ENCODE peak calls at places on chromosomes 13 and 19, in four cellular contexts. W is body of pancreas, B is astrocyte of the spinal cord, L is lower lobe of right lung. C is an unnamed sample.

GRCh38 chr13:23778007-23778687 is 111.1 kb downstream of the MIPEP start:
- DNase-seq in W (no peak), B (no peak), L (no peak), C (peak)

GRCh38 chr13:29746167-29746677 is 104.2 kb downstream of the UBL3 start:
- DNase-seq in W (no peak), B (no peak), L (no peak), C (no peak)

GRCh38 chr19:46133101-46133627 is 8.7 kb upstream of the IGFL3 start:
- DNase-seq in W (peak), B (peak), L (no peak), C (peak)

GRCh38 chr13:102295316-102296048 is 106.4 kb downstream of the FGF14 start:
- DNase-seq in W (no peak), B (peak), L (no peak), C (peak)

GRCh38 chr19:46493236-46494114 is 2.2 kb downstream of the PNMA8B start:
- DNase-seq in W (no peak), B (no peak), L (peak), C (no peak)

GRCh38 chr19:9735986-9736385 is 32.6 kb downstream of the ZNF846 start:
- DNase-seq in W (no peak), B (no peak), L (no peak), C (no peak)

GRCh38 chr19:38693380-38694223 is 46.2 kb downstream of the ACTN4 start:
- DNase-seq in W (peak), B (peak), L (no peak), C (peak)

GRCh38 chr13:40388617-40389016 is 277.8 kb downstream of the FOXO1 start:
- DNase-seq in W (no peak), B (no peak), L (no peak), C (no peak)

GRCh38 chr13:35720690-35721554 is 244.4 kb upstream of the MAB21L1 start:
- DNase-seq in W (peak), B (peak), L (peak), C (peak)

GRCh38 chr13:77222909-77223308 is 104.0 kb downstream of the MYCBP2 start:
- DNase-seq in W (no peak), B (no peak), L (no peak), C (no peak)

GRCh38 chr13:48514776-48515175 is 18.1 kb downstream of the RCBTB2 start:
- DNase-seq in W (no peak), B (no peak), L (no peak), C (no peak)

GRCh38 chr19:47427241-47428176 is 8.2 kb upstream of the MEIS3 start:
- DNase-seq in W (peak), B (peak), L (peak), C (peak)

GRCh38 chr19:23075031-23075733 is 41.6 kb upstream of the ZNF730 start:
- DNase-seq in W (peak), B (peak), L (peak), C (peak)

GRCh38 chr19:34229721-34230120 is 24.6 kb upstream of the GARRE1 start:
- DNase-seq in W (no peak), B (no peak), L (no peak), C (no peak)

GRCh38 chr19:35088514-35088913 is 27.1 kb upstream of the FXYD3 start:
- DNase-seq in W (no peak), B (peak), L (no peak), C (peak)

GRCh38 chr13:99984134-99984462 is 2.5 kb downstream of the ZIC2 start:
- DNase-seq in W (no peak), B (no peak), L (no peak), C (no peak)

GRCh38 chr19:17441241-17442135 is 7.0 kb downstream of the TMEM221 start:
- DNase-seq in W (peak), B (peak), L (no peak), C (peak)

GRCh38 chr19:14059093-14059480 is 2.8 kb downstream of the PALM3 start:
- DNase-seq in W (no peak), B (no peak), L (no peak), C (no peak)

GRCh38 chr13:46057251-46058015 is 4.9 kb upstream of the ZC3H13 start:
- DNase-seq in W (no peak), B (no peak), L (no peak), C (peak)

GRCh38 chr19:48194041-48194871 is 23.8 kb downstream of the ZSWIM9 start:
- DNase-seq in W (peak), B (no peak), L (no peak), C (no peak)

GRCh38 chr19:10230904-10231623 is at the start of gene S1PR2:
- DNase-seq in W (peak), B (peak), L (peak), C (peak)

GRCh38 chr19:2235026-2235395 is 1.1 kb downstream of the PLEKHJ1 start:
- DNase-seq in W (no peak), B (no peak), L (no peak), C (no peak)

GRCh38 chr13:90686438-90686837 is 661.0 kb upstream of the MIR17HG start:
- DNase-seq in W (no peak), B (peak), L (no peak), C (peak)

DNA sequence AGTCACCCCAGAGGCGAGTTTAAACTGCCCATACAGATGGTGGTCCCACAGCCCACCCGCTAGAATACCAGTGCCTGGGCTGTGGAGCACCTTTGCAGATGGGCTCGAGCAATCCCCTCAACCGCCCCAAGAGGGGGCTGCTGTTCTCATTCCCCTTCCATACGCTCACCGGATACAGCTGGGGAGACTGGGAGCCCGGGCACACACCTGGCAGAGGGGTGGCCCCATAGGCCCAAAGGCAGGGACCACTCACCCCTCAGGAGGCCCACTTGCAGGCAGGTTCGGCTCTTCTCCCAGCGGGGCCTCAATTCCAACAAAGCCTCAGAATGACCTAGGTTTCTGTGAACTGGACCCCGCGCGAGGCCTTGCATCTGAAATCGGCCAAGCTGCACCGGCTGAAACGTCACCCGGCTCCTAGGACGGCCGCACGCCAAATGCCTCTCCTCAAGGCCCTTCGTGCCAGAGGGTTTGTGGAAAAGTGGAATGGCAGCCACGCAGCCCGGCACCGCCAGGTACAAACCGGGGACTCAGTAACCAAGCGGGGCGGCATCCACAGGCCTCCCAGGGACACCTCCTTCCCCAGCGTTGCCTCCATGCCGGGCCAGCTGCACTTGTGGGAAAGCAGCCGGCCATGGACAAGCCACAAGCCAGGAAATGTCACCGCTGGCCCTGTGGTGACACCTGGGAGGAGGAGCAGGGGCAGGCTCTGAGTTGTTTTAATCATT is 18.7 kb downstream of the MLLT1 start:
- DNase-seq in W (peak), B (no peak), L (no peak), C (peak)
- TF ChIP-seq CTCF in W (peak), B (peak), L (peak), C (peak)

DNA sequence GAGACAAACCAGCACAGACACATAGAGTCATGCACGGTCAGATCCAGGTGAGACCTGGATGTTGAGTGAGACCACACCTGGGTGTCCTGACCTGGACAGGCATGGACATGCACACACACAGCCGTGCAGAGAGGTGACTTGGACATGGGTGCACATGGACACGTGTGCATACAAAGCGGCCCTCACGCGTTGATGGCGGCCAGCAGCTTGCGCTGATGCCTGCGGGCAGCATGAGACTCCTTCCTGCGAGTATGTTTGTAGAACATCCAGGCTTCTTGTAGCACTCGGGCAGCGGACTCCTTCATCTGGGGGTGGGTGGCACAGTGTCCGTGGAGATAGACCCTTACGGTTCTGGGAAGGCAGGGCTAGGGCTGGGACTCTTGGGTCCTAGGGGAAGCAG is 11.5 kb downstream of the KCNN4 start:
- DNase-seq in W (no peak), B (no peak), L (peak), C (no peak)
- H3K4me3 ChIP-seq in W (no peak), B (no peak), L (no peak), C (no peak)

DNA sequence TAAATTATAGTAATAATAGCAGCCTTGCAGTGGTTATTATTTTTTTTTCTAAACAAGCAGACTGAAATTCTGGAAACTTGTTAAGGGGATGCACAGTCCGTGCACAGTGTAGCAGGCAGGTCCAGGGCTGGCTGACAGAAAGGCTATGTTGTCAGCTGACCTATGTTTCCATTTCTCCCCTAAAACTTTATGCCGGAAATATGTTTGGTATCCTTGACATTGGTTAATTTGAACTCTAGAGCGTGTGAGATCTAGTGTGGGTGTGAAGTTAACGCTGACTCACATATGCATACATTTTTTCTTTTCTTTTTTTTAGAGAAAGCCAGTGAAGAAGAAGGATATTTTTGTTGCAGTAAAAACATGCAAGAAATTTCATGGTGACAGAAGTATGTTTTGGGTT is 76.6 kb downstream of the B3GLCT start:
- DNase-seq in W (no peak), B (no peak), L (no peak), C (no peak)
- TF ChIP-seq CTCF in W (no peak), B (no peak), L (no peak), C (no peak)

GRCh38 chr19:50818859-50819472 is 4.6 kb downstream of the KLK1 start:
- DNase-seq in W (peak), B (no peak), L (no peak), C (no peak)

GRCh38 chr19:50819636-50820035 is 4.0 kb downstream of the KLK1 start:
- DNase-seq in W (peak), B (no peak), L (no peak), C (no peak)

GRCh38 chr19:50820549-50821247 is 2.9 kb downstream of the KLK1 start:
- DNase-seq in W (peak), B (no peak), L (no peak), C (no peak)

GRCh38 chr19:50820086-50820485 is 3.5 kb downstream of the KLK1 start:
- DNase-seq in W (peak), B (no peak), L (no peak), C (no peak)

GRCh38 chr19:50817941-50818858 is 5.4 kb downstream of the KLK1 start:
- DNase-seq in W (peak), B (no peak), L (peak), C (peak)
- H3K4me3 ChIP-seq in W (no peak), B (peak), L (peak), C (peak)

DNA sequence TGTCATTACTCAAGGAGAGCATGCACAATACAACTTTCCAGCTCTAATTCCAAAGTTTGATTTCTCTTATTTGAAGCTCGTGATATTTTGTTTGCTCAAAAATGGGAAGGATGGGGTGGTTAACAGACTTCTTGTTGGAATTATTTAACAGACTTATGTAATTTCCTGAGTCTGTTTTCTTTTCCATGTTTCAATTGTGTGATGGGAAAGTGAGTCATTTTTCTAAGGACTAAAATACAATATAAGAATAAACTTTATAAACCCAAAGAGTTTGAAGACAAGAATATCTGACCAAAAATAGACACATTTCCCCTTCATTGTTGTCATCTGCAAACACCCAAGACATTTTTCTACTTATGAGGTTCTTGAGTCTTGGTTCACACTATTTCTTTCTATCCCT is 211.8 kb upstream of the SLITRK5 start:
- DNase-seq in W (no peak), B (peak), L (no peak), C (no peak)
- TF ChIP-seq CTCF in W (no peak), B (no peak), L (no peak), C (no peak)

GRCh38 chr19:50557009-50557613 is 11.1 kb downstream of the LRRC4B start:
- DNase-seq in W (no peak), B (no peak), L (no peak), C (no peak)
- H3K4me3 ChIP-seq in W (no peak), B (no peak), L (peak), C (no peak)

GRCh38 chr13:26629260-26629659 is 71.8 kb downstream of the WASF3 start:
- DNase-seq in W (no peak), B (no peak), L (no peak), C (peak)
- TF ChIP-seq CTCF in W (no peak), B (no peak), L (no peak), C (peak)

GRCh38 chr19:55304980-55305379 is 20.2 kb downstream of the TMEM150B start:
- DNase-seq in W (no peak), B (no peak), L (no peak), C (no peak)

GRCh38 chr19:55305983-55306562 is 19.1 kb downstream of the TMEM150B start:
- DNase-seq in W (no peak), B (no peak), L (no peak), C (no peak)

GRCh38 chr19:55308281-55308680 is 16.9 kb downstream of the TMEM150B start:
- DNase-seq in W (no peak), B (no peak), L (no peak), C (no peak)

GRCh38 chr19:55305491-55305890 is 19.6 kb downstream of the TMEM150B start:
- DNase-seq in W (peak), B (no peak), L (no peak), C (no peak)

GRCh38 chr19:55306712-55307111 is 18.4 kb downstream of the TMEM150B start:
- DNase-seq in W (no peak), B (no peak), L (no peak), C (no peak)
- H3K4me3 ChIP-seq in W (no peak), B (no peak), L (no peak), C (no peak)

GRCh38 chr13:51585696-51586095 is 1.4 kb downstream of the WDFY2 start:
- DNase-seq in W (no peak), B (peak), L (no peak), C (peak)

GRCh38 chr13:51585234-51585672 is 991 bp downstream of the WDFY2 start:
- DNase-seq in W (no peak), B (peak), L (no peak), C (peak)

GRCh38 chr13:51584731-51585191 is 499 bp downstream of the WDFY2 start:
- DNase-seq in W (peak), B (peak), L (peak), C (peak)

GRCh38 chr13:51583469-51583874 is 790 bp upstream of the WDFY2 start:
- DNase-seq in W (no peak), B (no peak), L (no peak), C (no peak)

DNA sequence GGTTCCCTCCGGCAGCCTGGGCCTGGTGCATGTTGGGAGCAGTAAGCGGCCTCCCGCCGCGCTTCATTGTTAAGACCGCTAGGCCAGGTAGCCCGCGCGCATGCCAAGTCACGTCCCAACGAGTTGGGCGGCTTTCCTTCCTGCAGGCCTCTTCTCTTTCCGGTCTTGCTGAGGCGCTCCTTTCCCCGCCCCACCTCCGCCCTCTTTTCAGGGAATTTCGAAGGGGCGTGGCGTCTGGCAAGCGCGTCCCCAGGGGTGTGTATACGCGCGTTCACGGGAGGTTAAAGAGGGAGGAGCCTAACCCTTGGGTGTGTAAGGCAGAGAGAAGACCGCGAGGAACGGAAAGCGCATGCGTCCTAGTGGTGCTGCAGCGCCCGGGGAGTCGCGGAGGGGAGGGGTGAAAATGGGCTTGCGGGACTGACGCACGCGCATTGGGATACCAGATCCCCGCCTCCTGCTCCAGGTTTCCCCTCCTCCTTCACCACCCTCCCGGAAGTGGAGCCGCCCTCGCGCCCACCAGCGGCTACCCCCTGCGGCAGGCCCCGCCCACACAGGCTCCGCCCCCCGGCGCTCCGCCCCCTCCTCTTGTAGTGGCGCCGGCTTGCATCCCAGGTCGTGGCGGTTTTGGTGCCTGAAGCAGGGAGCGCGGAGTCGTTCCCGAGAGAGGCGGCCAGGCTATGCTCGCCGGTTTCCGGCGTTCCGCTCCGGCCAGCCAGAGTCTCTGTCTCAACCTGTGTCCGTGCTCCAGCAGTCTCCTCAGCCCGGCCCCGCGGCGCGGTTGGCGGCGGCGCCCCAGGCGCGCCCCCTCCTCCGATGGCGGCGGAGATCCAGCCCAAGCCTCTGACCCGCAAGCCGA is at the start of gene WDFY2:
- DNase-seq in W (peak), B (peak), L (peak), C (peak)
- TF ChIP-seq CTCF in W (no peak), B (no peak), L (no peak), C (no peak)

C was measured in fibroblast of mammary gland.